ENCODE peak calls at places on chromosomes 1 and 21, in ten cellular contexts. F, B, K, H, J, U, W, Y, I and V are unnamed samples.

GRCh38 chr21:38301321-38302214 is 44.8 kb downstream of the KCNJ15 start:
- ATAC-seq in K (no peak), B (no peak), U (no peak), H (no peak), J (no peak), I (no peak), Y (no peak), F (no peak), W (no peak), V (no peak)

GRCh38 chr1:236502579-236502971 is 21.2 kb upstream of the LGALS8 start:
- ATAC-seq in J (no peak), I (no peak), Y (no peak), F (no peak), B (no peak), H (no peak), K (no peak), U (no peak), W (peak; percentile 55), V (peak; percentile 43)

GRCh38 chr1:21337931-21338567 is 47.8 kb upstream of the ECE1 start:
- ATAC-seq in Y (no peak), F (peak; percentile 52), I (no peak), H (no peak), U (peak; percentile 28), W (no peak), B (no peak), K (peak; percentile 28), J (peak; percentile 64), V (peak; percentile 89)

GRCh38 chr21:36461277-36461917 is 18.5 kb downstream of the CLDN14 start:
- ATAC-seq in B (no peak), Y (no peak), H (no peak), I (peak; percentile 14), U (no peak), J (no peak), W (no peak), K (no peak), F (peak; percentile 25), V (no peak)

GRCh38 chr1:95007687-95008086 is 65.1 kb downstream of the ALG14 start:
- ATAC-seq in I (no peak), J (no peak), U (no peak), F (no peak), Y (no peak), W (no peak), B (no peak), H (no peak), K (no peak), V (no peak)

GRCh38 chr1:202056644-202057334 is 46.4 kb downstream of the ELF3 start:
- ATAC-seq in W (peak; percentile 87), B (no peak), I (no peak), K (peak; percentile 95), U (peak; percentile 31), J (no peak), H (no peak), F (peak; percentile 82), Y (peak; percentile 91), V (no peak)

GRCh38 chr1:200739499-200740290 is 1.0 kb downstream of the CAMSAP2 start:
- ATAC-seq in H (no peak), J (no peak), I (peak; percentile 70), Y (no peak), U (no peak), K (no peak), F (no peak), B (no peak), W (no peak), V (peak; percentile 92)

GRCh38 chr1:153343040-153343681 is 5.5 kb downstream of the PGLYRP4 start:
- ATAC-seq in I (no peak), K (no peak), B (no peak), W (no peak), U (no peak), J (no peak), Y (no peak), H (no peak), F (no peak), V (no peak)

GRCh38 chr1:8011016-8011415 is 15.1 kb downstream of the ERRFI1 start:
- ATAC-seq in J (peak; percentile 90), I (no peak), B (no peak), K (no peak), W (no peak), H (no peak), Y (no peak), F (no peak), U (no peak), V (no peak)

GRCh38 chr1:215282557-215282956 is 200.0 kb downstream of the KCNK2 start:
- ATAC-seq in H (no peak), I (no peak), K (no peak), Y (no peak), F (no peak), W (no peak), J (no peak), U (no peak), B (no peak), V (no peak)

GRCh38 chr1:173410794-173411236 is 66.3 kb upstream of the PRDX6 start:
- ATAC-seq in I (peak; percentile 60), Y (no peak), J (no peak), H (no peak), B (peak; percentile 8), U (no peak), F (no peak), K (no peak), W (no peak), V (no peak)

GRCh38 chr1:179867493-179868330 is 9.9 kb downstream of the TOR1AIP2 start:
- ATAC-seq in I (peak; percentile 89), F (no peak), Y (peak; percentile 96), K (no peak), H (peak; percentile 86), J (no peak), W (peak; percentile 95), U (no peak), B (peak; percentile 92), V (no peak)

GRCh38 chr1:184535191-184535970 is 148.6 kb downstream of the C1orf21 start:
- ATAC-seq in W (no peak), H (no peak), K (peak; percentile 64), U (no peak), Y (no peak), I (no peak), J (peak; percentile 59), F (peak; percentile 68), B (no peak), V (peak; percentile 89)

GRCh38 chr1:90761156-90761555 is 44.1 kb upstream of the BARHL2 start:
- ATAC-seq in K (no peak), I (no peak), H (no peak), W (no peak), B (no peak), F (no peak), U (no peak), J (no peak), Y (peak; percentile 62), V (no peak)

DNA sequence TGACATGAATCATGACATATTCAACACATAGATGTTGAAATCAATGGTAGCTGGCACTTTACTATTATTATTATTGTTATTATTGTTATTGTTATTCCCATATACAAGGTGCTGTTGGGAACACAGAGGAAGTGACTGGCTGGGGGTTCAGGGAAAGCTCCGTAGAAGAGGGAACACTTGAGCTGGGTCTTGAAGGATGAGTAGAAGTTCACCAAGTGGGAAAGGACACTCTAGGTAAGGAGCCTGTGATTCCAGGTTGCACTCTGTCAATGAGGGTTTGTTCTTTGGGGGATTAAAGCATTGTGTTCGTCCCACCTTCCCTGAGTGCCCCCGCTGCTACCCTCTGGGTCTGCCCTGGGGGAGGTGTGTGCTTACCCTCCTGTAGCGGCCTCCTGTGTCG is 14.1 kb downstream of the ZNF362 start:
- ATAC-seq in F (no peak), J (no peak), B (no peak), W (no peak), H (no peak), Y (no peak), I (no peak), U (no peak), K (no peak), V (no peak)
- H3K27ac ChIP-seq in F (no peak overlapping the region), J (no peak overlapping the region), B (no peak overlapping the region), W (no peak overlapping the region), H (no peak overlapping the region), Y (no peak overlapping the region), I (no peak overlapping the region), U (no peak overlapping the region), K (no peak overlapping the region), V (no peak overlapping the region)

GRCh38 chr1:29833596-29833995 is 597.3 kb downstream of the PTPRU start:
- ATAC-seq in B (no peak), U (no peak), F (no peak), H (no peak), J (no peak), K (no peak), Y (no peak), I (no peak), W (no peak), V (no peak)
- TF ChIP-seq CTCF in B (no peak), U (no peak), F (no peak), H (no peak), J (no peak), K (no peak), Y (no peak), I (no peak), W (no peak), V (no peak)

GRCh38 chr1:223775054-223775453 is 62.7 kb downstream of the CAPN2 start:
- ATAC-seq in F (no peak), K (no peak), H (no peak), I (no peak), U (no peak), Y (no peak), J (peak; percentile 71), W (no peak), B (no peak), V (peak; percentile 53)

GRCh38 chr1:223776075-223776814 is 63.9 kb downstream of the CAPN2 start:
- ATAC-seq in Y (peak; percentile 55), W (peak; percentile 85), H (peak; percentile 76), U (peak; percentile 15), F (no peak), K (no peak), B (peak; percentile 79), I (peak; percentile 14), J (no peak), V (no peak)

GRCh38 chr1:223774133-223774811 is 61.9 kb downstream of the CAPN2 start:
- ATAC-seq in H (no peak), B (no peak), I (peak; percentile 28), F (no peak), J (no peak), W (no peak), Y (no peak), U (no peak), K (no peak), V (no peak)

GRCh38 chr1:223776826-223777454 is 64.6 kb downstream of the CAPN2 start:
- ATAC-seq in Y (no peak), I (no peak), W (peak; percentile 45), H (no peak), U (no peak), J (no peak), K (no peak), B (no peak), F (no peak), V (no peak)

DNA sequence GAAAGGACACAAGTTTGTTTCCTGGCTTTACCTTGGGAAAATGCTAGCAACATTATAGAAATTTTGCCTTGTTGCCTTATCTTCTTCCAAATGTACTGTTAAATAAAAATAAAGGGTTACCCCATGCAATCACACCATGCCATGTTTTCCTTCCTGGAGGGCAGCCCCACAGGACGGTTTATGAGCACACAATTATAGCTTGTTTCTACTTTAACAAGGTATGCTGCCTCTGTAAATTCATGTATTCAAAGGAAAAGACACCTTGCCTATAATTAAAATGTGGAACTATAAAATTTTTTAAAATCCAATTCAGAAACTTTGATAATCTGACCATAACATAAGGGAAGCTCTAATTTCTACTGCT is 63.4 kb downstream of the CAPN2 start:
- ATAC-seq in W (no peak), F (no peak), Y (no peak), U (no peak), B (no peak), J (no peak), I (no peak), K (no peak), H (no peak), V (no peak)
- H3K27ac ChIP-seq in W (peak overlapping the region; percentile 80), F (peak overlapping the region; percentile 51), Y (peak overlapping the region; percentile 58), U (no peak overlapping the region), B (no peak overlapping the region), J (peak overlapping the region; percentile 20), I (no peak overlapping the region), K (peak overlapping the region; percentile 40), H (no peak overlapping the region), V (no peak overlapping the region)

GRCh38 chr1:16367258-16367967 is 371 bp downstream of the SZRD1 start:
- ATAC-seq in H (peak; percentile 65), I (peak; percentile 79), B (peak; percentile 65), F (peak; percentile 84), K (peak; percentile 68), J (peak; percentile 88), W (peak; percentile 91), U (peak; percentile 83), Y (peak; percentile 92), V (peak; percentile 85)
- TF ChIP-seq CTCF in H (no peak), I (no peak), B (no peak), F (no peak), K (no peak), J (peak; percentile 30), W (no peak), U (no peak), Y (no peak), V (peak; percentile 16)